ENCODE peak calls at places on chromosomes 1 and 21, in four cellular contexts. L is CD4-positive, CD25-positive, alpha-beta regulatory T cell; D is NCI-H1105 treated with DMSO at 0.1 percent for 48 hours; O is mammary epithelial cell. Q is an unnamed sample.
A peak's percentile ranks its signal among the peaks of the same experiment; 100 is the strongest.

GRCh38 chr1:47536646-47537118 is 98.8 kb downstream of the FOXD2 start:
- DNase-seq in O (no peak), D (no peak), L (no peak), Q (no peak)

GRCh38 chr21:38985423-38986378 is 180.0 kb downstream of the ETS2 start:
- DNase-seq in O (peak; percentile 93), L (peak; percentile 79), D (peak; percentile 94), Q (peak; percentile 83)

GRCh38 chr1:119687391-119688079 is 24.2 kb upstream of the PHGDH start:
- DNase-seq in O (peak; percentile 81), D (no peak), L (no peak), Q (peak; percentile 90)

GRCh38 chr1:152654110-152654509 is 9.1 kb upstream of the LCE2D start:
- DNase-seq in O (peak; percentile 54), L (peak; percentile 62), D (peak; percentile 54), Q (peak; percentile 68)

GRCh38 chr1:91814448-91814847 is 71.5 kb downstream of the TGFBR3 start:
- DNase-seq in L (no peak), O (no peak), D (no peak), Q (no peak)

GRCh38 chr1:196309386-196309785 is 298.9 kb downstream of the KCNT2 start:
- DNase-seq in L (no peak), O (peak; percentile 21), D (peak; percentile 47), Q (peak; percentile 62)

GRCh38 chr1:62687903-62688686 is at the start of gene DOCK7:
- DNase-seq in D (peak; percentile 76), L (peak; percentile 68), O (peak; percentile 79), Q (peak; percentile 44)

GRCh38 chr21:36250423-36251075 is 69.4 kb upstream of the MORC3 start:
- DNase-seq in D (no peak), O (no peak), L (no peak), Q (no peak)

GRCh38 chr1:37038079-37038702 is 3.9 kb upstream of the GRIK3 start:
- DNase-seq in D (peak; percentile 88), O (peak; percentile 6), L (no peak), Q (peak; percentile 29)

GRCh38 chr1:15128520-15129313 is 24.8 kb upstream of the TMEM51 start:
- DNase-seq in O (peak; percentile 53), L (peak; percentile 55), D (peak; percentile 40), Q (peak; percentile 56)

GRCh38 chr1:240833057-240833456 is 221.1 kb upstream of the GREM2 start:
- DNase-seq in O (no peak), L (no peak), D (no peak), Q (no peak)

GRCh38 chr1:155170101-155170785 is 2.9 kb downstream of the KRTCAP2 start:
- DNase-seq in O (no peak), D (no peak), L (no peak), Q (no peak)

GRCh38 chr1:203478231-203478630 is 2.6 kb downstream of the PRELP start:
- DNase-seq in O (no peak), D (no peak), L (no peak), Q (no peak)